ENCODE peak calls at places on chromosomes 7 and 10, in ten cellular contexts. F is prostate gland, L is adrenal gland, Q is IMR-90, X is spleen, U is body of pancreas, S is stomach, H is sigmoid colon, R is gastrocnemius medialis, V is ovary. P is an unnamed sample. For H3K27me3, the result is how much of the 10 kb centered on the place peaks cover.

GRCh38 chr7:122166708-122167107 is 22.7 kb upstream of the AASS start:
- DNase-seq in F (no peak), L (peak), Q (peak), X (no peak), U (peak), S (no peak), H (no peak), R (no peak), V (peak), P (no peak)

GRCh38 chr10:71045188-71045841 is 156.9 kb upstream of the PCBD1 start:
- DNase-seq in F (no peak), L (no peak), Q (no peak), X (peak), U (peak), S (no peak), H (peak), R (no peak), V (no peak), P (no peak)

GRCh38 chr7:45236666-45237065 is 79.1 kb downstream of the RAMP3 start:
- DNase-seq in F (no peak), L (no peak), Q (peak), X (no peak), U (no peak), S (no peak), H (no peak), R (no peak), V (no peak), P (no peak)

GRCh38 chr7:108067844-108068243 is 62.3 kb downstream of the LAMB4 start:
- DNase-seq in F (no peak), L (no peak), Q (no peak), X (no peak), U (no peak), S (no peak), H (no peak), R (no peak), V (no peak), P (no peak)

GRCh38 chr7:40133561-40134427 is 628 bp downstream of the MPLKIP start:
- DNase-seq in F (no peak), L (no peak), Q (peak), X (no peak), U (no peak), S (no peak), H (no peak), R (no peak), V (no peak), P (no peak)

GRCh38 chr7:151060113-151060415 is 675 bp downstream of the SLC4A2 start:
- DNase-seq in F (no peak), L (no peak), Q (no peak), X (no peak), U (no peak), S (no peak), H (no peak), R (no peak), V (no peak), P (no peak)

GRCh38 chr10:306007-306406 is 170.8 kb downstream of the ZMYND11 start:
- DNase-seq in F (no peak), L (no peak), Q (no peak), X (no peak), U (no peak), S (no peak), H (no peak), R (no peak), V (no peak), P (no peak)

GRCh38 chr10:11397980-11398580 is 213.4 kb downstream of the USP6NL start:
- DNase-seq in F (no peak), L (no peak), Q (peak), X (no peak), U (no peak), S (no peak), H (peak), R (peak), V (no peak), P (no peak)

GRCh38 chr7:27180431-27181175 is 4.4 kb downstream of the HOXA11 start:
- DNase-seq in F (no peak), L (peak), Q (no peak), X (peak), U (peak), S (no peak), H (peak), R (peak), V (no peak), P (no peak)

GRCh38 chr10:84256510-84257342 is 11.9 kb downstream of the RGR start:
- DNase-seq in F (no peak), L (peak), Q (peak), X (no peak), U (peak), S (peak), H (no peak), R (no peak), V (peak), P (no peak)

GRCh38 chr7:22607180-22607579 is 107.2 kb upstream of the STEAP1B start:
- DNase-seq in F (no peak), L (no peak), Q (peak), X (no peak), U (no peak), S (no peak), H (peak), R (no peak), V (no peak), P (no peak)

GRCh38 chr10:19658131-19658530 is 158.1 kb upstream of the PLXDC2 start:
- DNase-seq in F (no peak), L (no peak), Q (peak), X (no peak), U (no peak), S (no peak), H (no peak), R (no peak), V (no peak), P (no peak)

GRCh38 chr10:6579904-6580278 is at the start of gene PRKCQ:
- DNase-seq in F (no peak), L (no peak), Q (peak), X (no peak), U (peak), S (no peak), H (no peak), R (no peak), V (no peak), P (no peak)

GRCh38 chr7:82166666-82167065 is 276.9 kb downstream of the CACNA2D1 start:
- DNase-seq in F (no peak), L (no peak), Q (no peak), X (no peak), U (no peak), S (no peak), H (no peak), R (no peak), V (no peak), P (no peak)

GRCh38 chr7:149879271-149879711 is 5.5 kb downstream of the ATP6V0E2 start:
- DNase-seq in F (peak), L (no peak), Q (no peak), X (no peak), U (no peak), S (no peak), H (no peak), R (no peak), V (peak), P (no peak)

GRCh38 chr10:68261132-68261856 is 29.4 kb upstream of the ATOH7 start:
- DNase-seq in F (no peak), L (no peak), Q (no peak), X (no peak), U (peak), S (no peak), H (peak), R (no peak), V (peak), P (no peak)
- TF ChIP-seq POLR2A in F (no peak), L (no peak), Q (no peak), X (no peak), U (no peak), S (no peak), H (no peak), R (no peak), V (no peak), P (no peak)

GRCh38 chr7:97025983-97026704 is 1.5 kb upstream of the DLX5 start:
- DNase-seq in F (no peak), L (peak), Q (no peak), X (peak), U (peak), S (peak), H (no peak), R (no peak), V (no peak), P (no peak)
- H3K27me3 ChIP-seq in F (under half), L (half or more), Q (half or more), X (under half), U (under half), S (half or more), H (half or more), R (half or more), V (under half), P (under half)

GRCh38 chr7:107032050-107032449 is 12.5 kb upstream of the PRKAR2B start:
- DNase-seq in F (no peak), L (no peak), Q (no peak), X (no peak), U (no peak), S (no peak), H (no peak), R (no peak), V (no peak), P (no peak)
- TF ChIP-seq POLR2A in F (no peak), L (no peak), Q (no peak), X (no peak), U (no peak), S (no peak), H (no peak), R (no peak), V (no peak), P (no peak)

GRCh38 chr7:37247881-37248280 is 200.8 kb downstream of the ELMO1 start:
- DNase-seq in F (no peak), L (peak), Q (peak), X (no peak), U (no peak), S (no peak), H (no peak), R (peak), V (peak), P (no peak)
- H3K27me3 ChIP-seq in F (under half), L (under half), Q (under half), X (under half), U (under half), S (under half), H (under half), R (under half), V (under half), P (under half)

GRCh38 chr10:103725242-103725641 is 130.1 kb downstream of the SH3PXD2A start:
- DNase-seq in F (no peak), L (no peak), Q (no peak), X (no peak), U (no peak), S (no peak), H (no peak), R (no peak), V (no peak), P (no peak)

GRCh38 chr10:103724771-103725170 is 130.6 kb downstream of the SH3PXD2A start:
- DNase-seq in F (no peak), L (no peak), Q (no peak), X (no peak), U (no peak), S (no peak), H (no peak), R (no peak), V (no peak), P (no peak)

GRCh38 chr10:103724074-103724473 is 131.3 kb downstream of the SH3PXD2A start:
- DNase-seq in F (no peak), L (no peak), Q (no peak), X (no peak), U (no peak), S (no peak), H (no peak), R (no peak), V (no peak), P (no peak)

GRCh38 chr10:103722632-103723031 is 132.7 kb downstream of the SH3PXD2A start:
- DNase-seq in F (no peak), L (no peak), Q (no peak), X (no peak), U (no peak), S (no peak), H (no peak), R (no peak), V (no peak), P (no peak)

GRCh38 chr10:103723557-103723956 is 131.8 kb downstream of the SH3PXD2A start:
- DNase-seq in F (no peak), L (no peak), Q (no peak), X (no peak), U (no peak), S (no peak), H (no peak), R (no peak), V (no peak), P (no peak)
- TF ChIP-seq POLR2A in F (no peak), L (no peak), Q (no peak), X (no peak), U (no peak), S (no peak), H (no peak), R (no peak), V (no peak), P (no peak)

GRCh38 chr7:117871401-117871777 is 1.9 kb downstream of the CTTNBP2 start:
- DNase-seq in F (no peak), L (no peak), Q (no peak), X (no peak), U (no peak), S (no peak), H (no peak), R (no peak), V (no peak), P (no peak)

GRCh38 chr7:117872565-117873055 is 631 bp downstream of the CTTNBP2 start:
- DNase-seq in F (peak), L (peak), Q (no peak), X (no peak), U (peak), S (no peak), H (peak), R (no peak), V (no peak), P (no peak)

GRCh38 chr7:117871778-117872538 is 1.3 kb downstream of the CTTNBP2 start:
- DNase-seq in F (no peak), L (no peak), Q (no peak), X (no peak), U (peak), S (no peak), H (peak), R (no peak), V (peak), P (no peak)

GRCh38 chr7:117873933-117874530 is 791 bp upstream of the CTTNBP2 start:
- DNase-seq in F (no peak), L (no peak), Q (no peak), X (no peak), U (no peak), S (no peak), H (no peak), R (no peak), V (no peak), P (no peak)

DNA sequence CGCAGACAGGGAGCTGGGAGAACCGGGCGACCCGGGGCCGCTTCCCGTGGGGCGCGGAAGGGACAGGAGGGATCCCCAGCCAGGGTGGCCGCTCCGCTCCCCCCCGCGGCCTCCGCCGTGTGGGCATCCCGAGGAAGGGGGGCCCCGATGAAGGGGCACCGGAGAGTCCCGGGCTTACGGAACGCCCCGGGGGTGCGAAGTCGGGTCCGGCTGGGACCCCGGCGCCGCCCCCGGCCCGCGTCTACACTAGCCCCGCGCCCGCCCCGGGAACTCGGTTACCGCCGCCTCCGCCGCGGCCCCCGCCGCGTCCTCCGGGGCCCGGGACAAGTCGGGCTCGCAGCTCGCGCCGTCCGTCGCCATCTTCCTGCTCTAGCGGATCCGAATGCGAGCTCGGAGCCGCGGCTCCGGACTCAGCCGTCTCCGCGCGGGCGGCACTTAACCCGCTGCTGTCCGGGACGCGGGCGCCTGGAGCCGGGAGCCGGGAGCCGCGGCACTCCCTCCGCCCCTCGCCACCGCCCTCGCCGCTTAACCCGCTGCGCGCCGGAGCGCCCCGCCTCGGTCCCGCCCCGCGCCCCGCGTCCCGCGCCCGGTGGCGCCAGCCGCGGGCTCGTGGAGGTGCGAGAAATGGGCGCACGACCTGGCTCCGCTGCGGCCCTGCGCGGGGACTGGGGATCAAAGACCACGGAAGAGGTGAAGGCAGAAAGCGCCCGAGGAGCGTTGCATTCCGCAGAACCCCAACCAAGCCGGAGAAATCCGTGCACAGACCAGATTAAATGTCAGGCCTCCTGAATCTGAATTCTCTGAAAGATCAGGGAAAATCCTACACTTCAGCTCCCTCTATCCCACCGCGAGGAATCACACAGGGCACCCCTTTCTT is at the start of gene CTTNBP2:
- DNase-seq in F (peak), L (peak), Q (peak), X (peak), U (peak), S (peak), H (peak), R (peak), V (peak), P (no peak)
- H3K27me3 ChIP-seq in F (under half), L (under half), Q (under half), X (under half), U (under half), S (under half), H (under half), R (under half), V (under half), P (under half)

GRCh38 chr7:30469303-30469702 is 9.3 kb downstream of the NOD1 start:
- DNase-seq in F (no peak), L (peak), Q (peak), X (peak), U (peak), S (no peak), H (peak), R (no peak), V (peak), P (no peak)
- TF ChIP-seq POLR2A in F (no peak), L (peak), Q (peak), X (no peak), U (no peak), S (no peak), H (no peak), R (peak), V (peak), P (no peak)

GRCh38 chr10:99555371-99556224 is 22.9 kb downstream of the NKX2-3 start:
- DNase-seq in F (no peak), L (no peak), Q (no peak), X (no peak), U (no peak), S (no peak), H (no peak), R (no peak), V (no peak), P (no peak)

GRCh38 chr10:99556225-99556523 is 23.4 kb downstream of the NKX2-3 start:
- DNase-seq in F (no peak), L (no peak), Q (no peak), X (no peak), U (no peak), S (no peak), H (no peak), R (no peak), V (no peak), P (no peak)

GRCh38 chr10:99551616-99552015 is 18.9 kb downstream of the NKX2-3 start:
- DNase-seq in F (no peak), L (no peak), Q (no peak), X (no peak), U (no peak), S (no peak), H (no peak), R (no peak), V (no peak), P (no peak)

GRCh38 chr10:99548041-99548530 is 15.3 kb downstream of the NKX2-3 start:
- DNase-seq in F (no peak), L (no peak), Q (peak), X (no peak), U (no peak), S (no peak), H (no peak), R (no peak), V (no peak), P (no peak)

DNA sequence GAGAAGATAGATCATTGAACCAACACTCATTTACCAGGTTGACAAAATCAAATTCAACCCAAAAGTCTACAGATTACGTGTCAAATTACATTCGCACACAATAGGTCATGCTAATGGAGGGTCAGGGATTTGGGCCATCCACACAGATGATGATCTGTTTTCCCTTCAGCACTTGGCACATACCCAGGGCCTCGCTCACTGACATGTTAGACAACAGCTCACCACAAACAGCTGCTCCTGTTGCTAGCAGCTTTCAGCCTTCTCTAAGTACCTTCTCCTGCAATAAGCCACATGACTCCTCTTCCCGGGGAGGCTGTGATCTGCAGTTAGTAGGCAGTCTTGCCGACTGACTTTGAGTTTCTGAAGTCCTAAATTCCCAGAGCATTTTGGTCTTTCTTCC is 18.4 kb downstream of the NKX2-3 start:
- DNase-seq in F (no peak), L (peak), Q (peak), X (no peak), U (no peak), S (no peak), H (peak), R (peak), V (no peak), P (peak)
- H3K27me3 ChIP-seq in F (under half), L (under half), Q (under half), X (under half), U (under half), S (half or more), H (under half), R (under half), V (under half), P (under half)